ENCODE peak calls at places on chromosomes 1 and 21, in five cellular contexts. One of them, this sample, is unnamed.

GRCh38 chr1:59409986-59410385 is 113.1 kb downstream of the FGGY start:
- DNase-seq in PC-9: no peak
- DNase-seq in H1: no peak
- DNase-seq in IMR-90: no peak
- DNase-seq in A549: no peak
- DNase-seq in this sample: no peak

GRCh38 chr1:160863422-160864131 is 890 bp upstream of the CD244 start:
- DNase-seq in PC-9: no peak
- DNase-seq in H1: no peak
- DNase-seq in IMR-90: no peak
- DNase-seq in A549: no peak
- DNase-seq in this sample: no peak

GRCh38 chr1:205325334-205325884 is 3.9 kb upstream of the NUAK2 start:
- DNase-seq in PC-9: peak
- DNase-seq in H1: peak
- DNase-seq in IMR-90: peak
- DNase-seq in A549: peak
- DNase-seq in this sample: peak

GRCh38 chr1:41657101-41657500 is 172.6 kb upstream of the EDN2 start:
- DNase-seq in PC-9: no peak
- DNase-seq in H1: no peak
- DNase-seq in IMR-90: no peak
- DNase-seq in A549: no peak
- DNase-seq in this sample: no peak

GRCh38 chr1:156709743-156710489 is 4.5 kb upstream of the CRABP2 start:
- DNase-seq in PC-9: peak
- DNase-seq in H1: no peak
- DNase-seq in IMR-90: peak
- DNase-seq in A549: peak
- DNase-seq in this sample: peak

GRCh38 chr1:8441466-8441865 is 123.6 kb downstream of the SLC45A1 start:
- DNase-seq in PC-9: no peak
- DNase-seq in H1: no peak
- DNase-seq in IMR-90: peak
- DNase-seq in A549: no peak
- DNase-seq in this sample: no peak

GRCh38 chr21:29299046-29299905 is 554 bp downstream of the BACH1 start:
- DNase-seq in PC-9: no peak
- DNase-seq in H1: no peak
- DNase-seq in IMR-90: peak
- DNase-seq in A549: peak
- DNase-seq in this sample: peak

GRCh38 chr1:43440358-43440757 is 13.4 kb downstream of the HYI start:
- DNase-seq in PC-9: no peak
- DNase-seq in H1: no peak
- DNase-seq in IMR-90: no peak
- DNase-seq in A549: no peak
- DNase-seq in this sample: no peak

GRCh38 chr1:46133181-46133658 is 791 bp upstream of the PIK3R3 start:
- DNase-seq in PC-9: no peak
- DNase-seq in H1: no peak
- DNase-seq in IMR-90: no peak
- DNase-seq in A549: no peak
- DNase-seq in this sample: no peak

GRCh38 chr21:31977816-31978215 is 105.0 kb downstream of the HUNK start:
- DNase-seq in PC-9: no peak
- DNase-seq in H1: no peak
- DNase-seq in IMR-90: no peak
- DNase-seq in A549: no peak
- DNase-seq in this sample: no peak

GRCh38 chr21:31987696-31988095 is 114.9 kb downstream of the HUNK start:
- DNase-seq in PC-9: no peak
- DNase-seq in H1: no peak
- DNase-seq in IMR-90: no peak
- DNase-seq in A549: no peak
- DNase-seq in this sample: no peak

GRCh38 chr21:31985398-31985797 is 112.6 kb downstream of the HUNK start:
- DNase-seq in PC-9: no peak
- DNase-seq in H1: no peak
- DNase-seq in IMR-90: no peak
- DNase-seq in A549: no peak
- DNase-seq in this sample: no peak

GRCh38 chr21:31986035-31986856 is 113.4 kb downstream of the HUNK start:
- DNase-seq in PC-9: no peak
- DNase-seq in H1: no peak
- DNase-seq in IMR-90: no peak
- DNase-seq in A549: no peak
- DNase-seq in this sample: no peak

GRCh38 chr21:31983120-31983519 is 110.3 kb downstream of the HUNK start:
- DNase-seq in PC-9: no peak
- DNase-seq in H1: no peak
- DNase-seq in IMR-90: no peak
- DNase-seq in A549: no peak
- DNase-seq in this sample: no peak
- TF ChIP-seq CTCF in PC-9: no peak
- TF ChIP-seq CTCF in H1: no peak
- TF ChIP-seq CTCF in IMR-90: no peak
- TF ChIP-seq CTCF in A549: no peak
- TF ChIP-seq CTCF in this sample: no peak

GRCh38 chr1:3145489-3146325 is 76.7 kb downstream of the PRDM16 start:
- DNase-seq in PC-9: no peak
- DNase-seq in H1: no peak
- DNase-seq in IMR-90: no peak
- DNase-seq in A549: no peak
- DNase-seq in this sample: no peak
- H3K4me2 ChIP-seq in PC-9: no peak
- H3K4me2 ChIP-seq in H1: no peak
- H3K4me2 ChIP-seq in IMR-90: no peak
- H3K4me2 ChIP-seq in A549: no peak
- H3K4me2 ChIP-seq in this sample: no peak

DNA sequence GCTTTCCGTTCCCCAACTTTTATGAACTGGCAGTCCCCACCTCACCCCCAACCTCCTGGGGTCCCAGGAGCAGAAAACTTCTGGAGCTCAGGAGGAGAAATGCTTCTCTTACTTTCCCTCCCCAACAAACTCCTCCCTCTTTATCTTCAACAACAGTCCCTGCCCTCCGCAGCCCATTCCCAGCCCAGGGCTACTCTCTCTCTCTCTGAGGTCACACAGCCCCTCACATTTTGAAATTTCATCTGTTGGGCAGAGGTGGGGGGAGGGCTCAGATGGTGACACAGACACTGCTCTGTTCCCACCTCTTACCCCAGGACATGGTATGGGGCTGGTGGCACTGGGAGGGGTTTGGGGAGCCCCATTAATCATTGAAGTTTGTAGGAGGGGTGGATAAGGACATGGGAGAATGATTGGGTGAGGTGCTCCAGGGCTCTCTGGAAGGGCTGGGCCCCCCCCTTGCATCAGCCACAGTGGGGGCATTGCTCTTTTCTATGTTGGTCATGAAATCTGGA is 6.0 kb downstream of the PIK3CD start:
- DNase-seq in PC-9: no peak
- DNase-seq in H1: no peak
- DNase-seq in IMR-90: no peak
- DNase-seq in A549: no peak
- DNase-seq in this sample: no peak
- H3K27ac ChIP-seq in PC-9: no peak
- H3K27ac ChIP-seq in H1: no peak
- H3K27ac ChIP-seq in IMR-90: no peak
- H3K27ac ChIP-seq in A549: no peak
- H3K27ac ChIP-seq in this sample: no peak

DNA sequence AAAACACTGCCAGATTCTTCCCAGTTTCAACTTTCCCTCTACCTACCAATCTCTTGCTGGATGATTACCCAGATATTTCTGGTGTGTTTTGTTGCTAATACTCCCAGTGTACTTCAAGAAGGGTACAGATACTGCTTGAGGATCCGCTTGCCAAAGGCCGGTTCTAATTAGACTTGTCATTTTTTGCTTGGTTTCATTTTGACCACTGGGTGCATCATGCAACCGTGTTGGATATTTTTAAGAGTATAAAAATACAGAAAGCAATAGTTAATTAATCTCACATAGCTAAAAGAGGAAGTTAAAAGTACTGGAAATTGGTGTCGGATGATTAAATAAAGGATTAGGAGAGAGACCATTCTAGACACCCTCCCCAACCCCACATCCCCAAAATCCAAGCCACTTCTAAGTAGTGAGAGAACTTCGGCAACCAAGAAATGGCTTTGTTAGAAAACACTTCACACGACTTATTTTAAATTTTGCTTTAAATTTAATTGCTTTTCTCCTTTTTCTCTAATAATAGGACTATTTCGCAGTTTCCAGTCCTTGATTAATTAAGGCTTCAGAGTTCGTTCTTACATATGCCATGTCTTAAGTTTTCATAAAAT is 2.5 kb upstream of the CDKN2C start:
- DNase-seq in PC-9: no peak
- DNase-seq in H1: no peak
- DNase-seq in IMR-90: no peak
- DNase-seq in A549: no peak
- DNase-seq in this sample: peak
- TF ChIP-seq CTCF in PC-9: no peak
- TF ChIP-seq CTCF in H1: no peak
- TF ChIP-seq CTCF in IMR-90: no peak
- TF ChIP-seq CTCF in A549: no peak
- TF ChIP-seq CTCF in this sample: no peak

GRCh38 chr21:15282666-15283065 is 217.9 kb upstream of the NRIP1 start:
- DNase-seq in PC-9: no peak
- DNase-seq in H1: no peak
- DNase-seq in IMR-90: no peak
- DNase-seq in A549: no peak
- DNase-seq in this sample: no peak

GRCh38 chr21:15283138-15283537 is 218.3 kb upstream of the NRIP1 start:
- DNase-seq in PC-9: no peak
- DNase-seq in H1: no peak
- DNase-seq in IMR-90: no peak
- DNase-seq in A549: no peak
- DNase-seq in this sample: no peak

GRCh38 chr21:15279484-15279883 is 214.7 kb upstream of the NRIP1 start:
- DNase-seq in PC-9: no peak
- DNase-seq in H1: no peak
- DNase-seq in IMR-90: no peak
- DNase-seq in A549: no peak
- DNase-seq in this sample: no peak

GRCh38 chr21:15283789-15284188 is 219.0 kb upstream of the NRIP1 start:
- DNase-seq in PC-9: no peak
- DNase-seq in H1: no peak
- DNase-seq in IMR-90: no peak
- DNase-seq in A549: no peak
- DNase-seq in this sample: no peak

DNA sequence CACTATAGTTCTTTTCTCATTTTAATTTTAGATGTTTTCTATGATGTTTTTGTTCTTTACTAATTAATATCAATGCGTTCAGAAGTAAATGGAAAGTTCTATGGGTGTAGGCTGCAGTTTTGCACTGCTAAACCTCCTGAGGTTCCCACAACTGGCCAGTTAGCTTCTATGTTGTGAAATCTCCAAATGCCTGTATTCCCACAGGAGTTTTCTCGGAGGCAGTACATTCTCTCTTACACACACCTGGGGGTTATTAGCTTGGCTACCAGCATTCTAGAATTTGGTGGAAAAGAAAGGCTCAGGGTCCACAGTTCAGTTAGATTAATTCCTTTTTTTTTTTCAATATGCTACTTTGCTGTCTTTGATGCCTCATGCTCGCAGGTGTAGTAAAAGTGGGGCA is 216.9 kb upstream of the NRIP1 start:
- DNase-seq in PC-9: no peak
- DNase-seq in H1: no peak
- DNase-seq in IMR-90: no peak
- DNase-seq in A549: no peak
- DNase-seq in this sample: no peak
- H3K4me2 ChIP-seq in PC-9: no peak
- H3K4me2 ChIP-seq in H1: no peak
- H3K4me2 ChIP-seq in IMR-90: no peak
- H3K4me2 ChIP-seq in A549: no peak
- H3K4me2 ChIP-seq in this sample: no peak

GRCh38 chr21:32888971-32889370 is 117.4 kb upstream of the PAXBP1 start:
- DNase-seq in PC-9: no peak
- DNase-seq in H1: no peak
- DNase-seq in IMR-90: no peak
- DNase-seq in A549: no peak
- DNase-seq in this sample: no peak
- H3K27ac ChIP-seq in PC-9: no peak
- H3K27ac ChIP-seq in H1: no peak
- H3K27ac ChIP-seq in IMR-90: no peak
- H3K27ac ChIP-seq in A549: no peak
- H3K27ac ChIP-seq in this sample: no peak

GRCh38 chr1:18673976-18674375 is 43.3 kb downstream of the PAX7 start:
- DNase-seq in PC-9: no peak
- DNase-seq in H1: no peak
- DNase-seq in IMR-90: no peak
- DNase-seq in A549: peak
- DNase-seq in this sample: no peak
- TF ChIP-seq CTCF in PC-9: no peak
- TF ChIP-seq CTCF in H1: no peak
- TF ChIP-seq CTCF in IMR-90: peak
- TF ChIP-seq CTCF in A549: peak
- TF ChIP-seq CTCF in this sample: no peak

GRCh38 chr1:228149341-228150020 is at the start of gene GJC2:
- DNase-seq in PC-9: no peak
- DNase-seq in H1: peak
- DNase-seq in IMR-90: peak
- DNase-seq in A549: no peak
- DNase-seq in this sample: no peak

GRCh38 chr1:228150021-228150457 is 309 bp downstream of the GJC2 start:
- DNase-seq in PC-9: no peak
- DNase-seq in H1: no peak
- DNase-seq in IMR-90: no peak
- DNase-seq in A549: no peak
- DNase-seq in this sample: no peak

GRCh38 chr1:228147768-228148167 is 2.0 kb upstream of the GJC2 start:
- DNase-seq in PC-9: no peak
- DNase-seq in H1: no peak
- DNase-seq in IMR-90: no peak
- DNase-seq in A549: no peak
- DNase-seq in this sample: no peak

GRCh38 chr1:228148196-228148861 is 1.4 kb upstream of the GJC2 start:
- DNase-seq in PC-9: no peak
- DNase-seq in H1: peak
- DNase-seq in IMR-90: no peak
- DNase-seq in A549: no peak
- DNase-seq in this sample: peak

DNA sequence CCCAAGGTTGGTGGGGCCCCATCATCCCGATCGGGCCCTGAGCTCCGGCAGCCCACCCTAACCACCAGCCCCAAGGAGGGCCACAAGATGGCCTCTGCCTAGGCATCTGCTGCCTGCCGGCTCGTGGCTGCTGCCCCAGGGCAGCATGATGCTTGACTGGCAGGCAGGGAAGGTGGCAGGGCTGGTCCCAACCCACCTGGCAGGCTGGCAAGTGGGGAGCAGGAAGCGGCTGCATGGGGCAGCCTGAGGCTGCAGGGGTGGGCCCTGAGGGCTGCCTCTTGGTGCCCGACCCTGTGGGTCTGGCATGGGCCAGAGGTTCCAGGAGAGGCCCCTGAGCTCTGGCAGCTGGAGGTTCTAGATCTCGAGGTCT is 774 bp upstream of the GJC2 start:
- DNase-seq in PC-9: no peak
- DNase-seq in H1: peak
- DNase-seq in IMR-90: no peak
- DNase-seq in A549: no peak
- DNase-seq in this sample: no peak
- H3K4me2 ChIP-seq in PC-9: no peak
- H3K4me2 ChIP-seq in H1: no peak
- H3K4me2 ChIP-seq in IMR-90: no peak
- H3K4me2 ChIP-seq in A549: no peak
- H3K4me2 ChIP-seq in this sample: no peak